ENCODE peak calls at places on chromosome 17, in eight cellular contexts. X, O, B, U, I, R, A and N are unnamed samples.

GRCh38 chr17:75440738-75441448 is 15.5 kb upstream of the TMEM94 start:
- DNase-seq in U (no peak), O (no peak), R (no peak), X (no peak), I (no peak), B (no peak), A (no peak), N (peak; percentile 74)

GRCh38 chr17:49071106-49071505 is 61.5 kb upstream of the B4GALNT2 start:
- DNase-seq in R (no peak), A (no peak), I (no peak), B (no peak), O (no peak), X (no peak), U (no peak), N (peak; percentile 16)

GRCh38 chr17:4177732-4178131 is 34.7 kb downstream of the CYB5D2 start:
- DNase-seq in I (no peak), O (no peak), B (no peak), X (no peak), A (no peak), R (no peak), U (no peak), N (no peak)

GRCh38 chr17:49887086-49887743 is 39.3 kb upstream of the TAC4 start:
- DNase-seq in O (no peak), A (no peak), U (no peak), X (no peak), I (no peak), R (no peak), B (no peak), N (no peak)

GRCh38 chr17:79883202-79883601 is 44.0 kb upstream of the CBX4 start:
- DNase-seq in B (no peak), I (no peak), A (no peak), R (peak; percentile 28), O (no peak), X (no peak), U (no peak), N (no peak)

GRCh38 chr17:50423553-50424159 is 2.4 kb upstream of the ACSF2 start:
- DNase-seq in O (no peak), B (no peak), R (peak; percentile 61), X (no peak), I (peak; percentile 66), A (no peak), U (peak; percentile 94), N (no peak)

GRCh38 chr17:56988901-56989572 is 11.1 kb downstream of the SCPEP1 start:
- DNase-seq in B (no peak), A (no peak), U (no peak), O (no peak), X (no peak), R (no peak), I (no peak), N (no peak)

GRCh38 chr17:40561294-40561870 is 3.9 kb downstream of the CCR7 start:
- DNase-seq in X (peak; percentile 17), R (no peak), I (no peak), U (no peak), O (no peak), A (peak; percentile 50), B (no peak), N (no peak)

GRCh38 chr17:48816438-48816773 is 623 bp downstream of the TTLL6 start:
- DNase-seq in B (no peak), A (no peak), O (no peak), X (no peak), U (no peak), I (no peak), R (no peak), N (no peak)

GRCh38 chr17:66398059-66398458 is 95.6 kb downstream of the PRKCA start:
- DNase-seq in R (no peak), U (no peak), B (no peak), O (no peak), X (no peak), I (no peak), A (no peak), N (no peak)

GRCh38 chr17:82238562-82239201 is 9.8 kb downstream of the SLC16A3 start:
- DNase-seq in I (peak; percentile 68), A (peak; percentile 77), X (no peak), B (peak; percentile 64), U (peak; percentile 76), O (peak; percentile 47), R (no peak), N (no peak)

GRCh38 chr17:15264542-15264941 is 584 bp downstream of the PMP22 start:
- DNase-seq in B (no peak), O (no peak), R (no peak), U (no peak), X (no peak), I (peak; percentile 12), A (no peak), N (no peak)

GRCh38 chr17:4582691-4583090 is 1.6 kb upstream of the SMTNL2 start:
- DNase-seq in U (no peak), A (no peak), I (no peak), R (no peak), X (no peak), O (no peak), B (no peak), N (no peak)

GRCh38 chr17:206941-207560 is 25.6 kb upstream of the DOC2B start:
- DNase-seq in U (no peak), R (no peak), B (no peak), O (no peak), I (no peak), A (no peak), X (no peak), N (no peak)

GRCh38 chr17:63433746-63434591 is 12.1 kb downstream of the CYB561 start:
- DNase-seq in A (peak; percentile 89), R (no peak), O (no peak), I (no peak), U (peak; percentile 88), B (no peak), X (no peak), N (peak; percentile 44)

GRCh38 chr17:9271989-9272388 is 250.7 kb downstream of the NTN1 start:
- DNase-seq in B (no peak), A (no peak), I (no peak), O (no peak), X (no peak), R (peak; percentile 42), U (no peak), N (no peak)

GRCh38 chr17:47305302-47305923 is 18.3 kb upstream of the EFCAB13 start:
- DNase-seq in A (peak; percentile 68), O (no peak), B (no peak), X (no peak), R (no peak), U (peak; percentile 87), I (no peak), N (peak; percentile 93)

GRCh38 chr17:79793924-79794304 is 3.0 kb downstream of the CBX8 start:
- DNase-seq in X (no peak), U (no peak), R (peak; percentile 67), B (no peak), I (no peak), A (no peak), O (no peak), N (no peak)